ENCODE peak calls at places on chromosomes 3 and 15, in five cellular contexts. One of them, this sample, is unnamed.

GRCh38 chr3:192819001-192819569 is 91.7 kb upstream of the FGF12 start:
- DNase-seq in activated B cell treated with CpG ODN at 0.5 μM for 24 hours: no peak
- DNase-seq in GM13977: peak
- DNase-seq in MCF 10A: peak
- DNase-seq in tibial nerve: no peak
- DNase-seq in this sample: no peak

GRCh38 chr15:70783610-70784021 is 20.3 kb upstream of the UACA start:
- DNase-seq in tibial nerve: no peak
- DNase-seq in GM13977: no peak
- DNase-seq in MCF 10A: peak
- DNase-seq in activated B cell treated with CpG ODN at 0.5 μM for 24 hours: no peak
- DNase-seq in this sample: no peak

GRCh38 chr3:168002786-168003368 is 92.8 kb downstream of the GOLIM4 start:
- DNase-seq in MCF 10A: peak
- DNase-seq in GM13977: no peak
- DNase-seq in tibial nerve: no peak
- DNase-seq in activated B cell treated with CpG ODN at 0.5 μM for 24 hours: no peak
- DNase-seq in this sample: no peak

GRCh38 chr3:50587806-50588758 is 18.8 kb downstream of the HEMK1 start:
- DNase-seq in MCF 10A: no peak
- DNase-seq in tibial nerve: no peak
- DNase-seq in GM13977: no peak
- DNase-seq in activated B cell treated with CpG ODN at 0.5 μM for 24 hours: no peak
- DNase-seq in this sample: peak

GRCh38 chr15:85622432-85622831 is 172.3 kb downstream of the KLHL25 start:
- DNase-seq in activated B cell treated with CpG ODN at 0.5 μM for 24 hours: no peak
- DNase-seq in tibial nerve: no peak
- DNase-seq in MCF 10A: no peak
- DNase-seq in GM13977: no peak
- DNase-seq in this sample: no peak

GRCh38 chr3:12931273-12931905 is 90.0 kb upstream of the RPL32 start:
- DNase-seq in activated B cell treated with CpG ODN at 0.5 μM for 24 hours: no peak
- DNase-seq in tibial nerve: no peak
- DNase-seq in GM13977: no peak
- DNase-seq in MCF 10A: no peak
- DNase-seq in this sample: no peak

GRCh38 chr15:55696221-55696620 is 46.7 kb downstream of the PRTG start:
- DNase-seq in tibial nerve: no peak
- DNase-seq in activated B cell treated with CpG ODN at 0.5 μM for 24 hours: no peak
- DNase-seq in MCF 10A: no peak
- DNase-seq in GM13977: no peak
- DNase-seq in this sample: no peak

GRCh38 chr3:187762792-187763191 is 17.5 kb upstream of the BCL6 start:
- DNase-seq in activated B cell treated with CpG ODN at 0.5 μM for 24 hours: no peak
- DNase-seq in tibial nerve: no peak
- DNase-seq in MCF 10A: no peak
- DNase-seq in GM13977: no peak
- DNase-seq in this sample: no peak

GRCh38 chr3:192884831-192885356 is 32.8 kb downstream of the MB21D2 start:
- DNase-seq in MCF 10A: no peak
- DNase-seq in GM13977: no peak
- DNase-seq in tibial nerve: no peak
- DNase-seq in activated B cell treated with CpG ODN at 0.5 μM for 24 hours: no peak
- DNase-seq in this sample: no peak

GRCh38 chr3:100496711-100497261 is 4.4 kb downstream of the TMEM45A start:
- DNase-seq in activated B cell treated with CpG ODN at 0.5 μM for 24 hours: no peak
- DNase-seq in tibial nerve: no peak
- DNase-seq in GM13977: peak
- DNase-seq in MCF 10A: no peak
- DNase-seq in this sample: no peak

GRCh38 chr3:48119495-48120193 is 68.6 kb downstream of the CDC25A start:
- DNase-seq in MCF 10A: no peak
- DNase-seq in tibial nerve: peak
- DNase-seq in GM13977: no peak
- DNase-seq in activated B cell treated with CpG ODN at 0.5 μM for 24 hours: no peak
- DNase-seq in this sample: no peak

GRCh38 chr3:41175365-41175764 is 23.9 kb upstream of the CTNNB1 start:
- DNase-seq in activated B cell treated with CpG ODN at 0.5 μM for 24 hours: no peak
- DNase-seq in MCF 10A: no peak
- DNase-seq in GM13977: no peak
- DNase-seq in tibial nerve: no peak
- DNase-seq in this sample: no peak

GRCh38 chr15:38049876-38050275 is 115.4 kb downstream of the TMCO5A start:
- DNase-seq in tibial nerve: no peak
- DNase-seq in GM13977: no peak
- DNase-seq in activated B cell treated with CpG ODN at 0.5 μM for 24 hours: no peak
- DNase-seq in MCF 10A: peak
- DNase-seq in this sample: no peak

GRCh38 chr3:12729313-12729676 is 29.8 kb downstream of the TMEM40 start:
- DNase-seq in tibial nerve: no peak
- DNase-seq in GM13977: no peak
- DNase-seq in activated B cell treated with CpG ODN at 0.5 μM for 24 hours: no peak
- DNase-seq in MCF 10A: no peak
- DNase-seq in this sample: no peak

DNA sequence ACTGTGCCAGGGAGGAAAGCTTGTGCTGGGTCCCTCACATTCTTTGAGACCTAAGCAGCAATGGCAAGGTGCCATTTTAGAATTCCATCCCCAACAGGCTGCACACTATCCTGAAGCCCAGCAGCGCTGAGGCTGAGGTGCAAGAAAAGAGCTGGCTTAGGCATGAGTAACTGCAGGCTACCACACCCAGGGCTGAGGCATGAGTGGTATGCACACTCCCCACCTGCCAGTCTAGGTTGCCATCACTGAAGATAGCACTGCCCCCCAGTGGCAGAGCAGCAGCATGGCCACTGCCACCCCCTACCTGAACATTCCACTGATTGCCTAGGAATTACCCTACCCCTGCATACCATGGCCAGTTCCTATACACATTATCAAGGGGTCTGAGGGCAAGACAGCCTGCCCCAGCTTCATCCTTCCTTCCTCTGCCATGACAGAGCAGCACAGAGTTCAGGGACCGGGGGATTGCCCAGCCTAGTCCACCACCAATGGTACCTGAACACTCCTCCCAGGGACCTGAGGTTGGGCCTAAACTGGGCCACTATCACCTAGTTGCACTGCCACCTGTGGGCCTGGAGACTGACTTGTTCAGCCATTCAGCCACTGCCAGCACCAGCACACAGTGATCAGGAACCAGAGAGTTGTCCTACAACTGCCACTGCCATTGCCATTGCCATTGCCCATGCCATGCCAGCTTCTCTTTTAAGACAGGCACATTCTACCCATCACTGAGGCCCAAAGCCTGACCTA is 129.8 kb downstream of the SATB1 start:
- DNase-seq in tibial nerve: no peak
- DNase-seq in activated B cell treated with CpG ODN at 0.5 μM for 24 hours: peak
- DNase-seq in GM13977: peak
- DNase-seq in MCF 10A: peak
- DNase-seq in this sample: no peak
- TF ChIP-seq CTCF in tibial nerve: no peak
- TF ChIP-seq CTCF in activated B cell treated with CpG ODN at 0.5 μM for 24 hours: peak
- TF ChIP-seq CTCF in GM13977: peak
- TF ChIP-seq CTCF in MCF 10A: peak
- TF ChIP-seq CTCF in this sample: no peak

GRCh38 chr3:43161684-43162512 is 56.0 kb upstream of the POMGNT2 start:
- DNase-seq in MCF 10A: peak
- DNase-seq in activated B cell treated with CpG ODN at 0.5 μM for 24 hours: no peak
- DNase-seq in tibial nerve: no peak
- DNase-seq in GM13977: peak
- DNase-seq in this sample: no peak
- TF ChIP-seq CTCF in MCF 10A: peak
- TF ChIP-seq CTCF in activated B cell treated with CpG ODN at 0.5 μM for 24 hours: no peak
- TF ChIP-seq CTCF in tibial nerve: peak
- TF ChIP-seq CTCF in GM13977: peak
- TF ChIP-seq CTCF in this sample: peak

DNA sequence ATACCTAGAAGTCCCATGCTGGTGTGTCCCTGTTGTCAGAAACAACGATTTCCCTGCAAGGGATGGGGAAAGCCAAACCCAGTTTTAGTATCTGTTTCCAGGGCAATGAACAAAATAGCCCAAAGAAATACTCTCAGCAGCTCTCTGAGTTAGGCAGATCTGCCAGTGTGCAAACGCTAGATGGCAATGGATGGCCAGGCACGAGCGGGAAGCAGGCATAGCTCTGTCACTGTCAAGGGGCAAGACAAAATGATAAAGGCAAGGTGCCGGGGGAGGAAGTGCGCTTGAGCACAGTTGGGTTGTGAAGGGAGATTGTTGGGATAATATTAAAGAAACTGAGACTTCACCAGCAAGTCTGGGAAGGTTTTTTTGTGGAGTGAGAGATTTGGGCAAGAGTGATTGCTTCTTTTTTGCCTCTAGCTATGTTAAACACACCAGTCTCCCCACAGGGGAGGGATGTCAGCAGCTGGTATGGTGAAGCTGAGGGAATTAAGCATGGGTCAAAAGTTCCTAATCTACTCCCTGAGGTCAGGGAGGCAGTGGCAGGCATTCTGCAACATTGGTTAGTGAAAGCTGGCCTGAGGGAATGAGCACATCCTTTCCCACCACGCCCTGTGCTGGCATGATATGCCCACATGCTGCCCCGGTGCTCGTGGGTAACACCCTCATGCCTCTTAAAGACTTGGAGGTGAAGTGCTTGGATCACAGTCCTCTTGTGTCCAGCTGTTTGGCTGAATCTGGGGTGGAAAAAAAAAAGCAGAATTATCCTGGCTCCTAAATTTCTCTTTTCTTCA is 117.6 kb downstream of the PDCD6IP start:
- DNase-seq in MCF 10A: peak
- DNase-seq in tibial nerve: no peak
- DNase-seq in GM13977: peak
- DNase-seq in activated B cell treated with CpG ODN at 0.5 μM for 24 hours: no peak
- DNase-seq in this sample: peak
- TF ChIP-seq CTCF in MCF 10A: no peak
- TF ChIP-seq CTCF in tibial nerve: no peak
- TF ChIP-seq CTCF in GM13977: peak
- TF ChIP-seq CTCF in activated B cell treated with CpG ODN at 0.5 μM for 24 hours: no peak
- TF ChIP-seq CTCF in this sample: peak

GRCh38 chr3:171640520-171641412 is 169.5 kb downstream of the PLD1 start:
- DNase-seq in GM13977: no peak
- DNase-seq in activated B cell treated with CpG ODN at 0.5 μM for 24 hours: no peak
- DNase-seq in MCF 10A: peak
- DNase-seq in tibial nerve: no peak
- DNase-seq in this sample: no peak
- TF ChIP-seq CTCF in GM13977: no peak
- TF ChIP-seq CTCF in activated B cell treated with CpG ODN at 0.5 μM for 24 hours: no peak
- TF ChIP-seq CTCF in MCF 10A: no peak
- TF ChIP-seq CTCF in tibial nerve: no peak
- TF ChIP-seq CTCF in this sample: no peak

GRCh38 chr15:45167631-45168205 is 20.0 kb downstream of the SHF start:
- DNase-seq in tibial nerve: no peak
- DNase-seq in GM13977: no peak
- DNase-seq in MCF 10A: no peak
- DNase-seq in activated B cell treated with CpG ODN at 0.5 μM for 24 hours: no peak
- DNase-seq in this sample: no peak
- TF ChIP-seq CTCF in tibial nerve: no peak
- TF ChIP-seq CTCF in GM13977: no peak
- TF ChIP-seq CTCF in MCF 10A: no peak
- TF ChIP-seq CTCF in activated B cell treated with CpG ODN at 0.5 μM for 24 hours: no peak
- TF ChIP-seq CTCF in this sample: no peak

DNA sequence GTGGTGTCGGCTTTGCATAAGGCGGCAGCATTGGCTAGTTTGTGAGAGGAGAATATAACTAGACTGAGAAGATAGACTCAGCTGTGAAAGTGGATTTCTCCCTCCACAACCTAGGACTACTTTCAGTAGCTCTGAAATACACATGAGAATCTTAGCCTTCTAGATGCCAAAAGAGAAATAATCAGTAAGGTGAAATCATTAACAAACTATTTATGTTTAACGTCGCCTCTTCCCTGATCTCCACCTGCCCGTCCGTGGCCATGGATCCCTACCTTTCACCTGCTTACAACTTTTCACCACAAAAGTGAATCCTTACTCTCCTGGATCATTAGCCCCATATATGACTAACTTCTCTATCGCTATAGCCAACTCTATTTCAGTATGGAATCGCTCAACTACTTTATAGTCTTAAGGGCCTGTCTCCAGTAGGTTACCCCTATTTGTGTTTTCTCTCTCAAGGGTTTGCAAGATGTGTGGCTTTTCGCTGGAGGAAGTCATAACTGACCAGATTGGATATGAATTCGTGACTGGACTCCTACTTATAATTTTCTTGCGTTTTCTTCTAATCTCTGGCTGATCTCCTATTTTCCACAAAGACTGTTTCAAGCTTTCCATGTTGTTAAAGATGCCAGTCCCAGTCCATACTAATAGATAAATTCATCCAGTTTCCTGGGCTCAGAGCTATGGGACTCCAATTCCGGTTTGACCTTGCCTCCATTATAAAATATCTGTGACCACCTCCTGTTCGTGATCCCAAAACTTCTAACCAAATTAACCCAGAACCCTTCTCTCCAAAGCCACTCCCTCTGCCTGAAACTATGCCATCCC is 1.1 kb upstream of the STAG1 start:
- DNase-seq in activated B cell treated with CpG ODN at 0.5 μM for 24 hours: no peak
- DNase-seq in MCF 10A: peak
- DNase-seq in tibial nerve: no peak
- DNase-seq in GM13977: no peak
- DNase-seq in this sample: no peak
- TF ChIP-seq CTCF in activated B cell treated with CpG ODN at 0.5 μM for 24 hours: no peak
- TF ChIP-seq CTCF in MCF 10A: no peak
- TF ChIP-seq CTCF in tibial nerve: no peak
- TF ChIP-seq CTCF in GM13977: peak
- TF ChIP-seq CTCF in this sample: no peak

DNA sequence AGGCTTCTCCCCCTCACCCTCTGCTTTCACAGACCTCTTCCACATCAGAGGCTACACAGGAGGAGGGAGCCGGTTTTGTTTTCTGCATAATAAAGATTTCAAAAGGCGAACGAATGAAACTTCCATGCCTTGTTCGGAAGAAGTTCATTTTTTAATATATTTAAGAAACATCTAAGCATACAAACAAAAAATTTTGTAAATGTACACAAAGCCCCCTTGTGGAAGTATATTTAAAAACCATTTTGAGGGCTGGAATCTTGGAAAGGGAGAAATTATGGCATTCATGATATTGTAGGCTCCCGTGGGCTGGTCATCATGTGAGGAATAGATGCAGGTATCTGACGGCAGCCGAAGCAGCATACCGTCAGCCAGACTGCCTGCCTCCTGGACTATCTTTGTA is 90.4 kb downstream of the MECOM start:
- DNase-seq in GM13977: no peak
- DNase-seq in MCF 10A: no peak
- DNase-seq in activated B cell treated with CpG ODN at 0.5 μM for 24 hours: no peak
- DNase-seq in tibial nerve: no peak
- DNase-seq in this sample: no peak
- TF ChIP-seq CTCF in GM13977: no peak
- TF ChIP-seq CTCF in MCF 10A: peak
- TF ChIP-seq CTCF in activated B cell treated with CpG ODN at 0.5 μM for 24 hours: no peak
- TF ChIP-seq CTCF in tibial nerve: no peak
- TF ChIP-seq CTCF in this sample: no peak